ENCODE peak calls at places on chromosomes 3 and 15, in eight cellular contexts. M, L, J, V, Q, U, E and G are unnamed samples.

GRCh38 chr15:50135123-50135541 is 16.1 kb upstream of the ATP8B4 start:
- DNase-seq in L (no peak), Q (no peak), M (no peak), U (peak), J (peak), E (no peak), V (no peak), G (no peak)

GRCh38 chr3:38031022-38031994 is 1.9 kb upstream of the PLCD1 start:
- DNase-seq in V (peak), E (no peak), M (no peak), L (peak), U (peak), J (peak), Q (no peak), G (no peak)

GRCh38 chr15:64865998-64866520 is 24.3 kb downstream of the PLEKHO2 start:
- DNase-seq in J (peak), E (no peak), V (no peak), Q (no peak), L (no peak), M (no peak), U (no peak), G (no peak)

GRCh38 chr3:39147711-39148115 is 5.7 kb downstream of the CSRNP1 start:
- DNase-seq in L (no peak), M (no peak), J (peak), E (no peak), V (no peak), Q (peak), U (peak), G (peak)

GRCh38 chr15:68316061-68316804 is 38.7 kb downstream of the FEM1B start:
- DNase-seq in Q (peak), E (no peak), U (no peak), M (no peak), J (no peak), V (peak), L (no peak), G (peak)

GRCh38 chr3:53641397-53641796 is 147.0 kb downstream of the CACNA1D start:
- DNase-seq in M (no peak), V (no peak), J (no peak), E (no peak), Q (no peak), U (no peak), L (no peak), G (no peak)

GRCh38 chr3:43953375-43953774 is 262.6 kb downstream of the ABHD5 start:
- DNase-seq in E (no peak), Q (no peak), V (no peak), U (no peak), J (no peak), L (no peak), M (no peak), G (no peak)

GRCh38 chr3:74393426-74393825 is 221.0 kb downstream of the CNTN3 start:
- DNase-seq in J (no peak), M (no peak), E (no peak), L (no peak), U (no peak), Q (no peak), V (no peak), G (no peak)

GRCh38 chr3:64074091-64074490 is 50.8 kb upstream of the PSMD6 start:
- DNase-seq in Q (no peak), M (no peak), U (no peak), E (no peak), L (no peak), V (no peak), J (peak), G (no peak)

GRCh38 chr3:159418571-159419526 is 569.8 kb upstream of the IL12A start:
- DNase-seq in J (peak), E (no peak), M (no peak), Q (peak), V (no peak), U (no peak), L (no peak), G (no peak)

GRCh38 chr3:79056498-79056897 is 711.3 kb downstream of the ROBO1 start:
- DNase-seq in M (no peak), J (no peak), V (no peak), L (no peak), E (no peak), U (no peak), Q (no peak), G (no peak)

GRCh38 chr15:94749848-94750617 is 518.7 kb downstream of the MCTP2 start:
- DNase-seq in E (no peak), Q (no peak), U (no peak), M (no peak), J (no peak), V (no peak), L (no peak), G (no peak)

GRCh38 chr15:20280933-20281463 is 260.6 kb downstream of the GOLGA6L6 start:
- DNase-seq in U (no peak), L (no peak), Q (no peak), V (no peak), E (no peak), M (no peak), J (no peak), G (no peak)

GRCh38 chr15:51144021-51144532 is 49.4 kb upstream of the TNFAIP8L3 start:
- DNase-seq in L (no peak), Q (peak), J (peak), V (no peak), M (no peak), E (no peak), U (no peak), G (no peak)

GRCh38 chr3:60743631-60744164 is 507.6 kb downstream of the FHIT start:
- DNase-seq in J (no peak), E (no peak), U (no peak), M (no peak), Q (no peak), V (no peak), L (no peak), G (no peak)

GRCh38 chr15:41545218-41545617 is 1.2 kb upstream of the RPAP1 start:
- DNase-seq in J (no peak), Q (no peak), U (no peak), E (no peak), L (no peak), M (no peak), V (no peak), G (no peak)

GRCh38 chr3:89025185-89025584 is 82.2 kb upstream of the EPHA3 start:
- DNase-seq in U (no peak), J (peak), E (no peak), Q (no peak), L (no peak), M (no peak), V (no peak), G (no peak)

GRCh38 chr15:29937956-29938355 is 115.7 kb upstream of the TJP1 start:
- DNase-seq in J (no peak), Q (peak), V (no peak), M (no peak), E (no peak), U (no peak), L (no peak), G (no peak)

GRCh38 chr15:81091889-81092558 is 42.0 kb upstream of the CFAP161 start:
- DNase-seq in M (no peak), E (no peak), J (peak), Q (peak), L (no peak), V (peak), U (no peak), G (peak)

GRCh38 chr3:195907730-195908438 is 467 bp downstream of the TNK2 start:
- DNase-seq in E (no peak), U (peak), Q (no peak), L (peak), V (peak), M (peak), J (no peak), G (peak)

GRCh38 chr15:31307270-31308184 is 19.1 kb upstream of the KLF13 start:
- DNase-seq in Q (no peak), J (no peak), U (no peak), M (no peak), L (no peak), E (no peak), V (no peak), G (no peak)

GRCh38 chr3:34260266-34260990 is 462.0 kb downstream of the PDCD6IP start:
- DNase-seq in V (peak), M (no peak), L (no peak), Q (peak), U (peak), J (peak), E (no peak), G (peak)

GRCh38 chr3:56915969-56916586 is 114.3 kb upstream of the ARHGEF3 start:
- DNase-seq in E (no peak), U (peak), M (no peak), Q (no peak), V (peak), J (no peak), L (peak), G (peak)

GRCh38 chr3:184765730-184766074 is 46.3 kb upstream of the VPS8 start:
- DNase-seq in J (peak), U (no peak), M (no peak), L (no peak), E (no peak), Q (no peak), V (no peak), G (no peak)

GRCh38 chr3:90069748-90070147 is 962.3 kb downstream of the EPHA3 start:
- DNase-seq in E (no peak), Q (no peak), V (no peak), L (no peak), J (peak), U (no peak), M (no peak), G (no peak)

GRCh38 chr3:69294014-69294771 is 91.7 kb downstream of the FRMD4B start:
- DNase-seq in J (peak), U (no peak), E (no peak), L (no peak), M (no peak), Q (no peak), V (no peak), G (no peak)

GRCh38 chr3:55828712-55829111 is 341.6 kb upstream of the WNT5A start:
- DNase-seq in E (no peak), Q (no peak), J (peak), L (no peak), U (no peak), M (no peak), V (no peak), G (no peak)

GRCh38 chr3:121574449-121574848 is 6.7 kb downstream of the ARGFX start:
- DNase-seq in E (no peak), J (no peak), M (peak), U (no peak), V (peak), L (no peak), Q (no peak), G (peak)

GRCh38 chr3:117735481-117736101 is 1026.0 kb downstream of the TUSC7 start:
- DNase-seq in J (peak), U (no peak), M (no peak), V (no peak), Q (peak), E (no peak), L (no peak), G (no peak)

GRCh38 chr3:149609595-149609994 is 48.2 kb downstream of the WWTR1 start:
- DNase-seq in V (no peak), U (no peak), L (no peak), Q (peak), E (no peak), M (no peak), J (no peak), G (no peak)

GRCh38 chr15:94234300-94234699 is 2.9 kb downstream of the MCTP2 start:
- DNase-seq in U (peak), M (no peak), Q (no peak), J (no peak), V (no peak), E (no peak), L (no peak), G (no peak)

GRCh38 chr15:85282504-85283115 is 97.8 kb upstream of the AKAP13 start:
- DNase-seq in M (no peak), E (no peak), Q (no peak), J (peak), V (peak), U (no peak), L (no peak), G (no peak)